ENCODE peak calls at places on chromosomes 1 and 21, in five cellular contexts. G, K, U, I and L are unnamed samples.

GRCh38 chr1:178485467-178486098 is 11.2 kb downstream of the CLEC20A start:
- DNase-seq in G (no peak), K (no peak), U (peak; percentile 6), I (no peak), L (no peak)

GRCh38 chr1:31376374-31377134 is 3.7 kb upstream of the FABP3 start:
- DNase-seq in G (peak; percentile 100), K (peak; percentile 82), U (peak; percentile 95), I (peak; percentile 98), L (peak; percentile 64)

GRCh38 chr21:19340954-19341353 is 937.4 kb upstream of the TMPRSS15 start:
- DNase-seq in G (no peak), K (no peak), U (no peak), I (no peak), L (no peak)

GRCh38 chr1:27999055-27999454 is 39.3 kb downstream of the XKR8 start:
- DNase-seq in G (no peak), K (no peak), U (no peak), I (no peak), L (no peak)

GRCh38 chr1:42333662-42334239 is 1.3 kb downstream of the FOXJ3 start:
- DNase-seq in G (peak; percentile 10), K (peak; percentile 40), U (no peak), I (peak; percentile 20), L (no peak)

GRCh38 chr1:47710075-47711071 is 272.5 kb downstream of the FOXD2 start:
- DNase-seq in G (peak; percentile 84), K (peak; percentile 40), U (peak; percentile 97), I (peak; percentile 37), L (no peak)

GRCh38 chr1:196558424-196558823 is 49.8 kb downstream of the KCNT2 start:
- DNase-seq in G (peak; percentile 69), K (peak; percentile 80), U (peak; percentile 45), I (peak; percentile 69), L (peak; percentile 49)

GRCh38 chr1:26530898-26531598 is 1.5 kb downstream of the RPS6KA1 start:
- DNase-seq in G (peak; percentile 47), K (peak; percentile 83), U (peak; percentile 43), I (peak; percentile 48), L (no peak)

GRCh38 chr1:172838681-172839313 is 179.9 kb downstream of the FASLG start:
- DNase-seq in G (no peak), K (no peak), U (no peak), I (no peak), L (no peak)

GRCh38 chr1:33391669-33392068 is 39.2 kb downstream of the PHC2 start:
- DNase-seq in G (no peak), K (no peak), U (no peak), I (no peak), L (no peak)

GRCh38 chr1:102174259-102174863 is 177.6 kb upstream of the OLFM3 start:
- DNase-seq in G (no peak), K (no peak), U (no peak), I (no peak), L (no peak)